ENCODE peak calls at places on chromosomes 11 and 22, in seven cellular contexts. O is tibial artery; V is effector memory CD4-positive, alpha-beta T cell; G is spleen; T is CD4-positive, CD25-positive, alpha-beta regulatory T cell; I is psoas muscle; Z is adrenal gland. F is an unnamed sample.
A peak's percentile ranks its signal among the peaks of the same experiment; 100 is the strongest.

GRCh38 chr11:128853556-128853955 is 13.5 kb downstream of the KCNJ1 start:
- DNase-seq in O (no peak), V (no peak), G (no peak), T (no peak), I (no peak), Z (no peak), F (no peak)

GRCh38 chr11:5369793-5370192 is 13.8 kb upstream of the OR51M1 start:
- DNase-seq in O (no peak), V (no peak), G (no peak), T (no peak), I (no peak), Z (no peak), F (no peak)

GRCh38 chr22:43487311-43488030 is 75.7 kb downstream of the MPPED1 start:
- DNase-seq in O (no peak), V (no peak), G (no peak), T (no peak), I (no peak), Z (no peak), F (no peak)

GRCh38 chr11:111526501-111526900 is 11.9 kb downstream of the HOATZ start:
- DNase-seq in O (no peak), V (no peak), G (no peak), T (peak; percentile 49), I (no peak), Z (no peak), F (no peak)

GRCh38 chr11:12901272-12901671 is 107.8 kb upstream of the RASSF10 start:
- DNase-seq in O (no peak), V (no peak), G (no peak), T (peak; percentile 4), I (no peak), Z (no peak), F (no peak)

GRCh38 chr11:7532395-7532794 is 18.6 kb downstream of the PPFIBP2 start:
- DNase-seq in O (no peak), V (no peak), G (no peak), T (no peak), I (no peak), Z (no peak), F (no peak)

GRCh38 chr11:92941676-92942571 is 27.5 kb upstream of the MTNR1B start:
- DNase-seq in O (no peak), V (no peak), G (no peak), T (peak; percentile 23), I (no peak), Z (peak; percentile 23), F (peak; percentile 22)

GRCh38 chr11:20213790-20214189 is 53.5 kb upstream of the DBX1 start:
- DNase-seq in O (no peak), V (no peak), G (no peak), T (no peak), I (no peak), Z (no peak), F (no peak)

GRCh38 chr11:13691296-13691899 is 22.9 kb downstream of the FAR1 start:
- DNase-seq in O (no peak), V (no peak), G (no peak), T (no peak), I (no peak), Z (no peak), F (no peak)

GRCh38 chr11:13103962-13104554 is 94.9 kb downstream of the RASSF10 start:
- DNase-seq in O (no peak), V (no peak), G (no peak), T (no peak), I (no peak), Z (no peak), F (no peak)

GRCh38 chr22:31753005-31753633 is 700 bp upstream of the DEPDC5 start:
- DNase-seq in O (peak; percentile 72), V (no peak), G (peak; percentile 89), T (no peak), I (peak; percentile 39), Z (peak; percentile 51), F (peak; percentile 85)

GRCh38 chr22:26550498-26551033 is 38.3 kb upstream of the TFIP11 start:
- DNase-seq in O (peak; percentile 87), V (no peak), G (no peak), T (no peak), I (no peak), Z (peak; percentile 71), F (no peak)

GRCh38 chr22:17788528-17789378 is 14.5 kb upstream of the BID start:
- DNase-seq in O (no peak), V (no peak), G (no peak), T (no peak), I (no peak), Z (no peak), F (no peak)

GRCh38 chr11:12813371-12814225 is 139.4 kb downstream of the TEAD1 start:
- DNase-seq in O (no peak), V (no peak), G (no peak), T (no peak), I (no peak), Z (no peak), F (no peak)

GRCh38 chr11:86949995-86950993 is 4.9 kb downstream of the FZD4 start:
- DNase-seq in O (no peak), V (no peak), G (no peak), T (no peak), I (no peak), Z (no peak), F (no peak)

GRCh38 chr11:13008625-13009475 is at the start of gene RASSF10:
- DNase-seq in O (no peak), V (no peak), G (no peak), T (peak; percentile 13), I (peak; percentile 41), Z (no peak), F (peak; percentile 77)

GRCh38 chr11:17197431-17197898 is 10.3 kb downstream of the PIK3C2A start:
- DNase-seq in O (no peak), V (no peak), G (no peak), T (no peak), I (no peak), Z (no peak), F (no peak)

GRCh38 chr11:9710223-9710622 is 46.3 kb downstream of the SWAP70 start:
- DNase-seq in O (no peak), V (no peak), G (no peak), T (no peak), I (no peak), Z (no peak), F (no peak)

GRCh38 chr11:120208777-120209176 is 2.1 kb upstream of the OAF start:
- DNase-seq in O (no peak), V (no peak), G (no peak), T (no peak), I (peak; percentile 70), Z (peak; percentile 73), F (no peak)

GRCh38 chr11:32911413-32911812 is 18.8 kb downstream of the QSER1 start:
- DNase-seq in O (no peak), V (no peak), G (no peak), T (no peak), I (no peak), Z (no peak), F (no peak)

GRCh38 chr22:40044102-40044869 is 49.5 kb downstream of the FAM83F start:
- DNase-seq in O (peak; percentile 99), V (peak; percentile 97), G (peak; percentile 96), T (peak; percentile 100), I (peak; percentile 97), Z (peak; percentile 98), F (peak; percentile 97)

GRCh38 chr11:41789376-41789775 is 329.9 kb upstream of the LRRC4C start:
- DNase-seq in O (no peak), V (no peak), G (no peak), T (no peak), I (no peak), Z (no peak), F (no peak)
- H3K9me3 ChIP-seq in O (no peaks in the 10 kb centered on the region), V (no peaks in the 10 kb centered on the region), G (peaks cover 32% of the 10 kb centered on the region), T (peaks cover 19% of the 10 kb centered on the region), I (peaks cover 7% of the 10 kb centered on the region), Z (no peaks in the 10 kb centered on the region), F (no peaks in the 10 kb centered on the region)

DNA sequence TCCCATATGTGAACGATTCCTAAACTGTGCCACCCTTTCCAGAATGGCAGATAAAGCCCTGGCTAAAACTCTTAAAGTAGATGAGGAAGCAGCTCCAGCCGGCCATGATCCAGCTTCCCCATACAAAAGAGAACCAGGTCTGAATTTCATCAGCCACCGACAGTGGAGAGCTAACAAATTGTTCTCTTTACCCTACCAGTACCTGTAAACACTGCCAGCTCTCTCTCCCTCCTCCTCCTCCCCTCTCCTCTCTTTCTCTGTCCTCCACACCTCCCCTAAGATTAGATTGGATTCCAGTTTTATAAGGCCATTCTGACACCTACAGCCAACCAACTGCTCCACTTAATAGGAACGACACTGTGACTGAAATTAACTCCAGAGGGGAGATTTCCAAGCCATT is 176.9 kb downstream of the DSCAML1 start:
- DNase-seq in O (peak; percentile 3), V (no peak), G (no peak), T (no peak), I (no peak), Z (no peak), F (no peak)
- H3K9me3 ChIP-seq in O (peaks cover 15% of the 10 kb centered on the region), V (no peaks in the 10 kb centered on the region), G (peaks cover 14% of the 10 kb centered on the region), T (no peaks in the 10 kb centered on the region), I (peaks cover 5% of the 10 kb centered on the region), Z (no peaks in the 10 kb centered on the region), F (no peaks in the 10 kb centered on the region)

GRCh38 chr22:48358886-48359612 is 1468.6 kb downstream of the BRD1 start:
- DNase-seq in O (no peak), V (no peak), G (peak; percentile 38), T (no peak), I (no peak), Z (no peak), F (no peak)

GRCh38 chr22:48362736-48363404 is 1464.8 kb downstream of the BRD1 start:
- DNase-seq in O (peak; percentile 39), V (no peak), G (peak; percentile 43), T (no peak), I (no peak), Z (no peak), F (no peak)

GRCh38 chr22:48357961-48358360 is 1469.7 kb downstream of the BRD1 start:
- DNase-seq in O (no peak), V (no peak), G (peak; percentile 43), T (no peak), I (no peak), Z (no peak), F (no peak)

GRCh38 chr22:48359613-48359965 is 1468.1 kb downstream of the BRD1 start:
- DNase-seq in O (no peak), V (no peak), G (peak; percentile 23), T (no peak), I (no peak), Z (no peak), F (no peak)

GRCh38 chr22:48361099-48361639 is 1466.5 kb downstream of the BRD1 start:
- DNase-seq in O (no peak), V (no peak), G (no peak), T (no peak), I (no peak), Z (no peak), F (no peak)
- H3K9me3 ChIP-seq in O (no peaks in the 10 kb centered on the region), V (no peaks in the 10 kb centered on the region), G (no peaks in the 10 kb centered on the region), T (no peaks in the 10 kb centered on the region), I (no peaks in the 10 kb centered on the region), Z (no peaks in the 10 kb centered on the region), F (peaks cover 8% of the 10 kb centered on the region)

DNA sequence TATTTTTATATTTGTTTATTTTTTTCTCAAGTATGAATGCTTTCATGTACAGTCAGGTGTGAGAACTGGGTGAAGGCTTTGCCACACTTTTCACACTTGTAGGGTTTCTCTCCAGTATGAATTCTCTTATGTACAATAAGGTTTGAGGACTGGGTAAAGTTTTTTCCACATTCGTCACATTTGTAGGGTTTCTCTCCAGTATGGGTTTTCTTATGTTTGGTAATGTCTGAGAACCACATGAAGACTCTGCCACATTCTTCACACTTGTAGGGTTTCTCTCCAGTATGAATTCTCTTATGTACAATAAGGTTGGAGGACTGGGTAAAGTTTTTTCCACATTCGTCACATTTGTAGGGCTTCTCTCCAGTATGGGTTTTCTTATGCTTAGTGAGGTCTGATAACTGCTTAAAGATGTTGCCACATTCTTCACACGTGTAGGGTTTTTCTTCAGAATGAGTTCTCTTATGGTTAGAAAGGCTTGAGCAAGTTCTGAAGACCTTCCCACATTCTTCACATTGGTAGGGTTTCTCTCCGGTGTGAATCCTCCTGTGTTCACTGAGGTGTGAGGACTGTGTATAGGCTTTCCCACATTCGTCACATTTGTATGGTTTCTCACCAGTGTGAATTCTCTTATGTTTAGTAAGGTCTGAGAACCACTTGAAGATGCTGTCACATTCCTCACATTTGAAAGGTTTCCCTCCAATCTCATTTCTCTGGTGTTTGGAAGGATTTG is 19.7 kb downstream of the ZNF195 start:
- DNase-seq in O (no peak), V (no peak), G (no peak), T (no peak), I (no peak), Z (no peak), F (no peak)
- H3K9me3 ChIP-seq in O (peaks cover 45% of the 10 kb centered on the region), V (peaks cover 67% of the 10 kb centered on the region), G (peaks cover 100% of the 10 kb centered on the region), T (peaks cover 97% of the 10 kb centered on the region), I (peaks cover 81% of the 10 kb centered on the region), Z (peaks cover 8% of the 10 kb centered on the region), F (no peaks in the 10 kb centered on the region)

F was measured in BE2C.